ENCODE peak calls at places on chromosomes 2 and 18, in nine cellular contexts. N is IMR-90, L is Peyer's patch, C is fibroblast of mammary gland, M is brain microvascular endothelial cell, J is transverse colon, P is GM06990, W is heart left ventricle, U is PC-3. X is an unnamed sample.

GRCh38 chr2:240564571-240565266 is 3.6 kb upstream of the RNPEPL1 start:
- DNase-seq in U (peak), C (no peak), M (no peak), N (peak), L (peak), P (no peak), J (peak), W (no peak), X (peak)

GRCh38 chr18:63207154-63207790 is 112.3 kb downstream of the BCL2 start:
- DNase-seq in L (peak), P (no peak), J (peak), M (no peak), U (no peak), W (no peak), C (no peak), N (no peak), X (no peak)

GRCh38 chr2:132438650-132439030 is 22.0 kb downstream of the GPR39 start:
- DNase-seq in N (peak), P (no peak), M (peak), L (no peak), W (no peak), J (no peak), U (peak), C (peak), X (no peak)

GRCh38 chr2:38535745-38536506 is 66.8 kb downstream of the HNRNPLL start:
- DNase-seq in J (peak), W (peak), U (peak), M (peak), P (peak), L (peak), N (peak), C (peak), X (no peak)

GRCh38 chr2:239043326-239043725 is 195.4 kb downstream of the TWIST2 start:
- DNase-seq in U (no peak), P (no peak), N (no peak), W (no peak), J (no peak), M (no peak), C (no peak), L (no peak), X (no peak)

GRCh38 chr18:4106407-4107033 is 348.6 kb downstream of the DLGAP1 start:
- DNase-seq in M (peak), N (peak), U (peak), P (no peak), C (peak), W (peak), L (peak), J (peak), X (no peak)

GRCh38 chr2:19367346-19367745 is 8.9 kb upstream of the OSR1 start:
- DNase-seq in C (no peak), N (no peak), L (no peak), P (no peak), W (no peak), U (no peak), M (no peak), J (no peak), X (no peak)

GRCh38 chr2:232133078-232133477 is 171.6 kb downstream of the DIS3L2 start:
- DNase-seq in C (no peak), P (no peak), N (no peak), U (no peak), L (no peak), W (no peak), M (no peak), J (no peak), X (no peak)

GRCh38 chr2:56217106-56217505 is 33.3 kb downstream of the CCDC85A start:
- DNase-seq in W (no peak), P (no peak), J (no peak), U (no peak), C (no peak), M (no peak), L (no peak), N (no peak), X (no peak)

GRCh38 chr18:36518839-36519238 is 221.3 kb downstream of the FHOD3 start:
- DNase-seq in N (no peak), L (no peak), C (no peak), J (no peak), P (no peak), M (no peak), W (no peak), U (no peak), X (no peak)

GRCh38 chr2:174465327-174465726 is 21.5 kb downstream of the GPR155 start:
- DNase-seq in U (no peak), J (no peak), W (peak), P (no peak), M (no peak), C (no peak), N (no peak), L (no peak), X (no peak)

GRCh38 chr2:184452907-184453306 is 145.4 kb upstream of the ZNF804A start:
- DNase-seq in J (no peak), N (no peak), U (no peak), M (no peak), W (no peak), C (no peak), P (no peak), L (no peak), X (no peak)
- H3K4me3 ChIP-seq in J (no peak), N (no peak), U (no peak), M (no peak), W (no peak), C (no peak), P (no peak), L (no peak), X (no peak)

GRCh38 chr2:105790467-105791118 is 45.9 kb downstream of the NCK2 start:
- DNase-seq in J (peak), M (no peak), L (no peak), C (no peak), U (peak), W (no peak), P (peak), N (no peak), X (no peak)

GRCh38 chr2:105788670-105789290 is 44.1 kb downstream of the NCK2 start:
- DNase-seq in W (no peak), M (peak), J (no peak), P (no peak), L (no peak), N (peak), U (no peak), C (no peak), X (no peak)

GRCh38 chr2:105787376-105788318 is 42.9 kb downstream of the NCK2 start:
- DNase-seq in N (no peak), W (no peak), L (peak), U (peak), J (no peak), M (no peak), P (no peak), C (peak), X (no peak)

GRCh38 chr2:105791229-105791628 is 46.5 kb downstream of the NCK2 start:
- DNase-seq in P (no peak), C (no peak), W (no peak), U (no peak), N (no peak), M (no peak), L (no peak), J (no peak), X (no peak)

GRCh38 chr2:105789745-105790466 is 45.2 kb downstream of the NCK2 start:
- DNase-seq in C (peak), W (peak), J (peak), M (peak), N (peak), U (peak), P (peak), L (peak), X (no peak)
- TF ChIP-seq CTCF in C (no peak), W (no peak), J (no peak), M (peak), N (peak), U (peak), P (peak), L (peak), X (no peak)

GRCh38 chr2:27322766-27323591 is at the start of gene MPV17:
- DNase-seq in L (peak), P (peak), U (peak), N (peak), M (peak), J (peak), W (peak), C (peak), X (peak)
- H3K4me3 ChIP-seq in L (peak), P (peak), U (peak), N (peak), M (peak), J (peak), W (peak), C (peak), X (peak)

DNA sequence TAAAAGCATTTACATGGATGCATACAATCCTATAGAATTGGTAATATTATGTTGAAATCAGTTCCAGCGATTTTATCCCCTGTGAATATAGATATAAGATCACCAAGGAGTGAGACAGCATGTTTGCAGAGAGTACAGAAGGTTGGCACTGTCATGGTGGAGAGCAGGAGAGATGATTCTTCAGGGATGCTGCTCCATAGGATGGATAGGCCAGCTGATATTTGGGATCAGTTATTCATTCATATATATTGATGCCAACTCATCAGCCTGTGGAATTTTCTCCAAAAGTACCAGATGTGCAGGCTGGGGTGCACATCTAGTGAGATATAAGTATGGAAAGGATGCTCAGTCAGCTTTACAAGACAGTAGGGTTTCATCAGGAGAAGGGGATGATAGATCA is 139.9 kb downstream of the IKZF2 start:
- DNase-seq in P (no peak), M (no peak), W (no peak), J (no peak), U (no peak), N (no peak), L (no peak), C (no peak), X (no peak)
- TF ChIP-seq CTCF in P (no peak), M (no peak), W (no peak), J (no peak), U (no peak), N (no peak), L (no peak), C (no peak), X (no peak)

DNA sequence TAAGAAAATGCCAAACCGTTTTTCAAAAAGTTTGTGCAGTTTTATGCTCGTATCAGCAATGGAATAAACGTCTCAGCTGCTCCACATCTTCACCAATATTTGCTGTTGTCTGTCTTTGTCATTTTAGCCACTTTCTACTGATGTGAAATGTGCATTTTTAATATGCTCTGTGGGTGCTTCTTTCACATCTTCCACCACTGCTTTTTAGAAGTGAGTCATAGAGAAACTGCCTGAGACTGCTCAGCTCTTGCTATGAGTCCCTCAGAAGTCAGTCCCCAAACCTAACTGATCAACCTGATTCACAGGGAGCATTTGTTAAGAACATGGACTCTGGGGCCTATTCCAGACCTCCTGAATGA is 41.0 kb upstream of the EPC2 start:
- DNase-seq in N (no peak), W (no peak), U (no peak), J (no peak), C (no peak), P (peak), M (no peak), L (no peak), X (no peak)
- H3K4me3 ChIP-seq in N (no peak), W (no peak), U (no peak), J (no peak), C (no peak), P (no peak), M (no peak), L (no peak), X (no peak)

GRCh38 chr2:196171248-196171871 is at the start of gene STK17B:
- DNase-seq in J (peak), P (peak), U (peak), C (peak), M (peak), N (peak), L (peak), W (peak), X (peak)
- TF ChIP-seq CTCF in J (no peak), P (peak), U (no peak), C (no peak), M (peak), N (no peak), L (peak), W (no peak), X (no peak)

GRCh38 chr2:150528861-150529801 is 41.7 kb upstream of the RND3 start:
- DNase-seq in M (peak), C (peak), N (peak), W (no peak), J (no peak), L (no peak), P (peak), U (peak), X (no peak)
- H3K4me3 ChIP-seq in M (no peak), C (no peak), N (peak), W (no peak), J (no peak), L (no peak), P (no peak), U (peak), X (no peak)

GRCh38 chr18:50111398-50111797 is 83.5 kb downstream of the MYO5B start:
- DNase-seq in M (no peak), J (no peak), N (no peak), P (no peak), W (no peak), L (no peak), C (no peak), U (peak), X (no peak)
- TF ChIP-seq CTCF in M (no peak), J (peak), N (no peak), P (peak), W (no peak), L (peak), C (peak), U (no peak), X (no peak)

GRCh38 chr2:33458248-33458819 is 18.1 kb upstream of the RASGRP3 start:
- DNase-seq in P (no peak), C (no peak), M (no peak), W (no peak), L (no peak), J (no peak), N (no peak), U (no peak), X (no peak)
- H3K4me3 ChIP-seq in P (no peak), C (no peak), M (no peak), W (peak), L (no peak), J (no peak), N (no peak), U (no peak), X (no peak)

GRCh38 chr2:149331023-149331400 is 625 bp downstream of the LYPD6 start:
- DNase-seq in J (no peak), W (no peak), N (no peak), P (no peak), U (no peak), L (no peak), M (no peak), C (no peak), X (no peak)

GRCh38 chr2:149330127-149331022 is at the start of gene LYPD6:
- DNase-seq in J (peak), M (peak), U (peak), W (peak), L (no peak), N (peak), C (peak), P (peak), X (no peak)

GRCh38 chr2:149332364-149332763 is 2.0 kb downstream of the LYPD6 start:
- DNase-seq in J (no peak), P (no peak), W (no peak), U (no peak), N (no peak), C (no peak), M (no peak), L (no peak), X (no peak)

GRCh38 chr2:149329470-149330126 is 789 bp upstream of the LYPD6 start:
- DNase-seq in C (peak), P (no peak), L (no peak), W (no peak), N (peak), M (peak), U (peak), J (peak), X (no peak)

GRCh38 chr2:149329068-149329467 is 1.3 kb upstream of the LYPD6 start:
- DNase-seq in L (no peak), M (no peak), J (no peak), W (no peak), C (no peak), N (no peak), P (no peak), U (peak), X (no peak)
- TF ChIP-seq CTCF in L (peak), M (peak), J (peak), W (no peak), C (peak), N (peak), P (peak), U (peak), X (no peak)